ENCODE peak calls at places on chromosomes 7 and 10, in ten cellular contexts. K is left ventricle myocardium inferior; C is non-pigmented ciliary epithelial cell; J is activated T-cell treated with anti-CD3 and anti-CD28 coated beads, Interleukin-2, amount 50 U/mL, for 24 hours; W is CD4-positive, alpha-beta memory T cell; L is A549; T is right lobe of liver; E is HuH-7; S is right cardiac atrium; U is activated CD4-positive, CD25-positive, alpha-beta regulatory T cell. H is an unnamed sample.

GRCh38 chr7:47813614-47814260 is 134.5 kb downstream of the PKD1L1 start:
- DNase-seq in C (no peak), K (no peak), L (no peak), J (no peak), W (no peak), T (no peak), E (no peak), U (no peak), S (no peak), H (no peak)

GRCh38 chr10:50470798-50471582 is 152.8 kb downstream of the SGMS1 start:
- DNase-seq in C (no peak), S (no peak), K (no peak), W (no peak), L (no peak), T (no peak), U (no peak), J (no peak), E (no peak), H (no peak)

GRCh38 chr7:120743128-120743527 is 114.8 kb downstream of the TSPAN12 start:
- DNase-seq in L (no peak), U (no peak), T (no peak), E (no peak), W (no peak), J (no peak), S (no peak), C (no peak), K (no peak), H (no peak)

GRCh38 chr10:69360485-69361302 is 56.0 kb downstream of the TACR2 start:
- DNase-seq in S (peak; percentile 90), T (no peak), U (no peak), J (no peak), W (no peak), C (peak; percentile 75), L (peak; percentile 94), E (no peak), K (peak; percentile 74), H (no peak)

GRCh38 chr10:58475322-58476277 is 37.1 kb upstream of the BICC1 start:
- DNase-seq in K (no peak), C (peak; percentile 24), U (no peak), S (no peak), J (no peak), W (no peak), T (no peak), L (no peak), E (no peak), H (no peak)

GRCh38 chr7:977326-978048 is 2.1 kb upstream of the COX19 start:
- DNase-seq in U (no peak), S (no peak), K (no peak), E (peak; percentile 98), T (no peak), W (no peak), L (peak; percentile 36), J (no peak), C (no peak), H (no peak)

GRCh38 chr10:88427024-88427423 is 156.1 kb downstream of the RNLS start:
- DNase-seq in T (no peak), K (no peak), C (no peak), W (no peak), U (no peak), J (no peak), L (no peak), E (no peak), S (no peak), H (no peak)

GRCh38 chr7:146126767-146127509 is 10.3 kb downstream of the CNTNAP2 start:
- DNase-seq in J (no peak), S (no peak), U (no peak), C (no peak), K (no peak), T (no peak), W (no peak), L (no peak), E (no peak), H (peak; percentile 22)